ENCODE peak calls at places on chromosomes 2 and 18, in four cellular contexts. U, R, P and V are unnamed samples.

GRCh38 chr2:150528861-150529801 is 41.7 kb upstream of the RND3 start:
- DNase-seq in U (peak), R (no peak), P (peak), V (no peak)

GRCh38 chr2:99822487-99823218 is 319.7 kb downstream of the AFF3 start:
- DNase-seq in U (no peak), R (no peak), P (no peak), V (no peak)

GRCh38 chr2:176931588-176932563 is 280.7 kb upstream of the HNRNPA3 start:
- DNase-seq in U (peak), R (peak), P (peak), V (no peak)

GRCh38 chr2:78065366-78065765 is 543.2 kb upstream of the LRRTM4 start:
- DNase-seq in U (no peak), R (no peak), P (no peak), V (no peak)

GRCh38 chr2:105732096-105732495 is 12.6 kb upstream of the NCK2 start:
- DNase-seq in U (no peak), R (no peak), P (no peak), V (no peak)

GRCh38 chr2:217843353-217843752 is 159.4 kb downstream of the TNS1 start:
- DNase-seq in U (no peak), R (no peak), P (no peak), V (no peak)

GRCh38 chr2:132038179-132038882 is 123.4 kb downstream of the ANKRD30BL start:
- DNase-seq in U (peak), R (no peak), P (peak), V (no peak)

GRCh38 chr2:160736629-160737028 is 243.0 kb upstream of the RBMS1 start:
- DNase-seq in U (no peak), R (no peak), P (no peak), V (no peak)

GRCh38 chr2:73448856-73449255 is 63.2 kb downstream of the ALMS1 start:
- DNase-seq in U (no peak), R (no peak), P (no peak), V (no peak)

GRCh38 chr2:82790277-82791021 is 1668.6 kb downstream of the SUCLG1 start:
- DNase-seq in U (no peak), R (no peak), P (peak), V (no peak)

GRCh38 chr18:74496508-74497307 is 545 bp downstream of the CNDP2 start:
- DNase-seq in U (no peak), R (no peak), P (peak), V (peak)

GRCh38 chr2:139386401-139386800 is 606.2 kb upstream of the NXPH2 start:
- DNase-seq in U (no peak), R (no peak), P (no peak), V (no peak)

GRCh38 chr2:133063792-133064191 is 393.8 kb upstream of the LYPD1 start:
- DNase-seq in U (no peak), R (peak), P (peak), V (peak)

GRCh38 chr2:30287190-30287589 is 55.9 kb downstream of the LBH start:
- DNase-seq in U (no peak), R (no peak), P (no peak), V (no peak)

GRCh38 chr2:208807756-208808155 is 401.2 kb downstream of the PTH2R start:
- DNase-seq in U (no peak), R (no peak), P (no peak), V (no peak)

GRCh38 chr2:72813841-72814240 is 12.0 kb downstream of the EXOC6B start:
- DNase-seq in U (no peak), R (no peak), P (no peak), V (no peak)

GRCh38 chr2:112140413-112140802 is 2.2 kb downstream of the FBLN7 start:
- DNase-seq in U (peak), R (no peak), P (no peak), V (no peak)

GRCh38 chr2:170680172-170680913 is 34.8 kb upstream of the SP5 start:
- DNase-seq in U (peak), R (no peak), P (no peak), V (no peak)

GRCh38 chr18:63074987-63075404 is 244.6 kb downstream of the BCL2 start:
- DNase-seq in U (peak), R (no peak), P (peak), V (peak)

GRCh38 chr2:54871457-54872103 is 148.1 kb downstream of the EML6 start:
- DNase-seq in U (no peak), R (no peak), P (no peak), V (no peak)

GRCh38 chr2:139529045-139529444 is 748.9 kb upstream of the NXPH2 start:
- DNase-seq in U (no peak), R (no peak), P (peak), V (no peak)